ENCODE peak calls at places on chromosome 2, in five cellular contexts. Z is K562, E is ovary, W is tibial nerve, G is transverse colon. X is an unnamed sample.

GRCh38 chr2:163800889-163801498 is 65.2 kb upstream of the FIGN start:
- DNase-seq in Z (no peak), E (no peak), W (no peak), G (no peak), X (no peak)

GRCh38 chr2:20052229-20052871 is 922 bp upstream of the LAPTM4A start:
- DNase-seq in Z (no peak), E (no peak), W (no peak), G (no peak), X (peak; percentile 54)

GRCh38 chr2:2007551-2008501 is 263.5 kb upstream of the PXDN start:
- DNase-seq in Z (no peak), E (no peak), W (no peak), G (no peak), X (no peak)

GRCh38 chr2:235500761-235501662 is 7.2 kb downstream of the AGAP1 start:
- DNase-seq in Z (no peak), E (no peak), W (no peak), G (no peak), X (no peak)

GRCh38 chr2:8753609-8754008 is 71.8 kb downstream of the ID2 start:
- DNase-seq in Z (no peak), E (no peak), W (no peak), G (no peak), X (no peak)

GRCh38 chr2:108612153-108612513 is 77.9 kb downstream of the LIMS1 start:
- DNase-seq in Z (no peak), E (peak; percentile 52), W (no peak), G (peak; percentile 51), X (no peak)

GRCh38 chr2:159228006-159228655 is 58.4 kb downstream of the WDSUB1 start:
- DNase-seq in Z (no peak), E (no peak), W (no peak), G (no peak), X (no peak)

GRCh38 chr2:149814049-149814448 is 226.5 kb upstream of the MMADHC start:
- DNase-seq in Z (no peak), E (no peak), W (no peak), G (no peak), X (no peak)

GRCh38 chr2:185144159-185144919 is 546.0 kb downstream of the ZNF804A start:
- DNase-seq in Z (no peak), E (no peak), W (no peak), G (no peak), X (no peak)
- TF ChIP-seq EP300 in Z (no peak), E (no peak), W (no peak), G (no peak), X (no peak)

GRCh38 chr2:215136669-215137328 is 1.6 kb downstream of the ABCA12 start:
- DNase-seq in Z (no peak), E (no peak), W (no peak), G (no peak), X (no peak)
- TF ChIP-seq EP300 in Z (no peak), E (no peak), W (no peak), G (no peak), X (no peak)

GRCh38 chr2:240255811-240256703 is 115.6 kb upstream of the OTOS start:
- DNase-seq in Z (no peak), E (no peak), W (no peak), G (no peak), X (no peak)
- TF ChIP-seq EP300 in Z (no peak), E (no peak), W (no peak), G (no peak), X (no peak)

DNA sequence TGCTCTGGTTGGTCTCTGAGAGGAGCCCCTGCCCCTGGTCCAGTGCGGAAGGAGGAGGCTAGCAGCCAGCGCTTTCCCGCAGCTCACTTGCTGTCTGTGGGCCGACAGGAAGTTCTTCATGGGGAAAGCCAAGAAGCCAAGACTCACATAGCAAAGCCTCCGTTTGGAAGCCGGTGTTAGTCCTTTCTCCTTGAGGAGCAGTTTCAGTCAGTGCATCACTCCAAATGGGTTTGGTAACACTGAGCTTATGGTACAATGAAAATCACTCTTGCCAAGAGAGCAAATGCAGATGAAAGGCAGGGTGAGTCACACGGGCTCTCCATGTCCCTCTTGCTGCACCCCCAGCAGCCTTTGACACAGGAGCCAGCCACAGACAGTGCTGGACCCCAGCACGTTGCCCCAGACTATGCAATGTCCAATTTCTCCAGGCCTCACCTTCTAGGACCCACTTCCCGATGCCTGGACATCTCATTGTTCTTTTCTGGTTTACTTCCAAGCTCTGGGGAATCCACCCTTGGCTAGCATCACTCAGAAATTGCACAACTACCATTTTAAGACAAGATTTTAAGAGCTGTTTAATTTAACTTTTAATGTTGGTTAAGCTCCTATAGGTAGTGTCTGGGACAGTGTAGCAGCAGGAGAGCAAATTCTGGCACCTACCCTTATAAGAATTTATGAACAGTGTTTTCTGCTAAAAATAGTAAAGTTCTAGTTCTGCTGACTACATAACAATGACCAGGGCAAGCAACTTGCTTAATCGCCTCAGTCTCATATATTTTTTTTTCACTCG is 174.9 kb downstream of the ASB1 start:
- DNase-seq in Z (no peak), E (no peak), W (no peak), G (peak; percentile 19), X (no peak)
- TF ChIP-seq EP300 in Z (no peak), E (no peak), W (no peak), G (peak; percentile 18), X (no peak)

GRCh38 chr2:105487142-105488069 is 88.6 kb upstream of the FHL2 start:
- DNase-seq in Z (no peak), E (peak; percentile 52), W (peak; percentile 50), G (no peak), X (no peak)
- TF ChIP-seq EP300 in Z (no peak), E (no peak), W (no peak), G (no peak), X (no peak)

GRCh38 chr2:165203689-165204559 is at the start of gene SCN3A:
- DNase-seq in Z (peak; percentile 13), E (no peak), W (no peak), G (peak; percentile 16), X (peak; percentile 4)
- TF ChIP-seq EP300 in Z (no peak), E (no peak), W (no peak), G (no peak), X (no peak)

DNA sequence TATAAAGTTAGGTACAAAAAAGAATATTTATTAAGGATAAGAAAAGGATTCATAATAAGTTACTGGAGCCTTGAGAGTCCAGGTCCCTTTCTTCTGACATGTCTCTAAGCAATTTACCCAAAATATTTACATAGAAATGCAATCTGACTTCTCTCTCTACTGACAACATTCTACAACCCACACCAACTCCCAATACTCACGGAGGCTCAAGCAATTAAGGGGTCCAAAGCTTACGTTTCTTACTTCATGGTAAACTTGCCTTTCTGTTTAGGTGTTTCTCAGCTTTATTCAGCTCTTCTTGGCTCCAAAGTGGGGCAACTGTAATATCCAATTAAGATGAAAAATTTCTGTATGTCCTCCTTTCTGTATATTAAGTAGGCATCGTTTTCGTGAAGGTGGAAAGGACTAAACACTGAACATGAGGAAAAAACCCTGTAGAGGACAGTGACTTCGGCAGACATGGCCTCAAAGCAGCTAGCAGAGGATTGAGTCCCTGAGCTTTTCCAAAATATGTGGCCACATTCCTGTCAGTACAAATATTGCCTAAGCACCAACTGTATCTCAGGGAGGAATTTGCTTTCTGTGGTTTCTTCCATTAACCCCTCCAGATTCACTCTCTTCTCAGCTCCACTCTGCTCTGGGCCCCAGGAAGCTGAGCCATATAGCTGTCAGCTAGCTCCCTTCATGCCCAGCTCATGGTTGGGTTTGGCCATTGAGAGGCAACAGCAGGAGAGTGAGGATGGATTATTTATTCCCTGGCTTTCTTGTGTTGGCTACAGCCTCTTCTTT is 67.9 kb upstream of the GLS start:
- DNase-seq in Z (no peak), E (no peak), W (no peak), G (no peak), X (no peak)
- TF ChIP-seq EP300 in Z (no peak), E (no peak), W (no peak), G (no peak), X (no peak)

X was measured in A549.